ENCODE peak calls at places on chromosomes 13 and 19, in eight cellular contexts. P is anterior cingulate cortex; Y is activated T-cell treated with anti-CD3 and anti-CD28 coated beads, Interleukin-2, amount 50 U/mL, for 4 hours; W is cardiac fibroblast; S is CD8-positive, alpha-beta T cell; J is astrocyte of the hippocampus; C is body of pancreas; E is NCI-H774. V is an unnamed sample.

GRCh38 chr19:18397242-18398202 is at the start of gene LRRC25:
- DNase-seq in P (peak; percentile 30), Y (no peak), W (no peak), S (no peak), J (no peak), C (peak; percentile 77), E (no peak), V (no peak)

GRCh38 chr13:105370011-105370645 is 1165.3 kb downstream of the EFNB2 start:
- DNase-seq in P (no peak), Y (no peak), W (no peak), S (no peak), J (peak; percentile 47), C (no peak), E (no peak), V (no peak)

GRCh38 chr13:106446011-106446410 is 89.5 kb downstream of the EFNB2 start:
- DNase-seq in P (no peak), Y (no peak), W (no peak), S (no peak), J (peak; percentile 31), C (no peak), E (no peak), V (no peak)

GRCh38 chr19:3272952-3273351 is 48.5 kb downstream of the CELF5 start:
- DNase-seq in P (no peak), Y (no peak), W (no peak), S (no peak), J (no peak), C (no peak), E (no peak), V (no peak)

GRCh38 chr19:35618857-35619256 is 6.3 kb downstream of the HAUS5 start:
- DNase-seq in P (no peak), Y (no peak), W (no peak), S (no peak), J (no peak), C (no peak), E (no peak), V (no peak)

GRCh38 chr19:53977429-53977990 is 13.9 kb upstream of the CACNG6 start:
- DNase-seq in P (peak; percentile 90), Y (peak; percentile 30), W (peak; percentile 94), S (peak; percentile 60), J (peak; percentile 89), C (peak; percentile 86), E (no peak), V (peak; percentile 58)

GRCh38 chr13:111493468-111493867 is 173.0 kb downstream of the TEX29 start:
- DNase-seq in P (no peak), Y (no peak), W (no peak), S (no peak), J (no peak), C (no peak), E (no peak), V (no peak)

GRCh38 chr19:17394891-17395415 is 957 bp upstream of the CCDC194 start:
- DNase-seq in P (no peak), Y (peak; percentile 55), W (peak; percentile 60), S (peak; percentile 43), J (peak; percentile 72), C (peak; percentile 43), E (no peak), V (peak; percentile 75)

GRCh38 chr19:46270521-46271256 is 26.2 kb upstream of the HIF3A start:
- DNase-seq in P (no peak), Y (no peak), W (no peak), S (no peak), J (peak; percentile 14), C (no peak), E (no peak), V (no peak)

GRCh38 chr13:96671073-96671472 is 323.2 kb downstream of the OXGR1 start:
- DNase-seq in P (no peak), Y (no peak), W (no peak), S (no peak), J (no peak), C (no peak), E (no peak), V (no peak)

GRCh38 chr19:51333836-51334460 is 8.0 kb downstream of the VSIG10L start:
- DNase-seq in P (no peak), Y (no peak), W (no peak), S (no peak), J (no peak), C (no peak), E (no peak), V (no peak)

GRCh38 chr19:40716031-40716654 is 543 bp downstream of the COQ8B start:
- DNase-seq in P (no peak), Y (peak; percentile 78), W (no peak), S (peak; percentile 77), J (no peak), C (no peak), E (no peak), V (peak; percentile 52)

GRCh38 chr19:6233051-6233826 is 46.5 kb downstream of the MLLT1 start:
- DNase-seq in P (no peak), Y (no peak), W (peak; percentile 79), S (no peak), J (peak; percentile 83), C (peak; percentile 73), E (no peak), V (no peak)

GRCh38 chr13:27283906-27284523 is 13.4 kb downstream of the RASL11A start:
- DNase-seq in P (peak; percentile 7), Y (no peak), W (peak; percentile 49), S (no peak), J (peak; percentile 45), C (peak; percentile 50), E (no peak), V (no peak)

GRCh38 chr13:27372896-27373295 is 51.5 kb upstream of the GTF3A start:
- DNase-seq in P (no peak), Y (no peak), W (peak; percentile 22), S (no peak), J (no peak), C (peak; percentile 95), E (peak; percentile 77), V (no peak)

GRCh38 chr13:34155931-34156607 is 338.1 kb downstream of the RFC3 start:
- DNase-seq in P (no peak), Y (no peak), W (peak; percentile 23), S (no peak), J (peak; percentile 72), C (no peak), E (no peak), V (no peak)

GRCh38 chr13:52786747-52787146 is 47.1 kb upstream of the CNMD start:
- DNase-seq in P (peak; percentile 2), Y (no peak), W (no peak), S (no peak), J (peak; percentile 50), C (no peak), E (no peak), V (no peak)

GRCh38 chr19:54107876-54108490 is 5.3 kb downstream of the NDUFA3 start:
- DNase-seq in P (no peak), Y (no peak), W (no peak), S (no peak), J (no peak), C (no peak), E (no peak), V (no peak)

GRCh38 chr19:39795001-39795400 is 16.3 kb downstream of the LEUTX start:
- DNase-seq in P (no peak), Y (no peak), W (no peak), S (no peak), J (no peak), C (no peak), E (no peak), V (no peak)

GRCh38 chr19:53655042-53655665 is 23.4 kb downstream of the DPRX start:
- DNase-seq in P (no peak), Y (no peak), W (no peak), S (no peak), J (no peak), C (no peak), E (no peak), V (no peak)

GRCh38 chr19:44635581-44636438 is 7.9 kb upstream of the PVR start:
- DNase-seq in P (no peak), Y (no peak), W (peak; percentile 31), S (no peak), J (peak; percentile 17), C (peak; percentile 21), E (no peak), V (no peak)

GRCh38 chr19:49793561-49793840 is 19.6 kb downstream of the FUZ start:
- DNase-seq in P (no peak), Y (no peak), W (no peak), S (no peak), J (peak; percentile 26), C (no peak), E (no peak), V (no peak)

GRCh38 chr13:51048166-51048461 is 63.0 kb downstream of the C13orf42 start:
- DNase-seq in P (no peak), Y (no peak), W (no peak), S (no peak), J (no peak), C (no peak), E (no peak), V (no peak)

GRCh38 chr19:2428027-2428690 is 773 bp upstream of the TIMM13 start:
- DNase-seq in P (no peak), Y (no peak), W (no peak), S (no peak), J (peak; percentile 51), C (peak; percentile 31), E (peak; percentile 1), V (no peak)

GRCh38 chr19:13116282-13117175 is at the start of gene TRMT1:
- DNase-seq in P (peak; percentile 92), Y (peak; percentile 87), W (peak; percentile 94), S (peak; percentile 84), J (peak; percentile 96), C (peak; percentile 94), E (peak; percentile 84), V (peak; percentile 86)

GRCh38 chr19:34431681-34432402 is 3.7 kb downstream of the UBA2 start:
- DNase-seq in P (no peak), Y (no peak), W (peak; percentile 13), S (no peak), J (no peak), C (no peak), E (no peak), V (no peak)

GRCh38 chr19:11881151-11881800 is 6.3 kb upstream of the ZNF69 start:
- DNase-seq in P (peak; percentile 33), Y (peak; percentile 57), W (peak; percentile 66), S (peak; percentile 70), J (peak; percentile 67), C (peak; percentile 76), E (peak; percentile 2), V (peak; percentile 42)

GRCh38 chr13:81377926-81378325 is 1037.0 kb upstream of the SPRY2 start:
- DNase-seq in P (no peak), Y (no peak), W (no peak), S (no peak), J (no peak), C (no peak), E (no peak), V (no peak)

GRCh38 chr13:55410398-55411330 is 1730.1 kb upstream of the PRR20A start:
- DNase-seq in P (no peak), Y (no peak), W (no peak), S (no peak), J (no peak), C (no peak), E (no peak), V (no peak)

GRCh38 chr13:19607523-19608078 is 25.9 kb upstream of the MPHOSPH8 start:
- DNase-seq in P (no peak), Y (no peak), W (no peak), S (no peak), J (peak; percentile 55), C (no peak), E (no peak), V (no peak)

GRCh38 chr13:46052314-46053161 is at the start of gene ZC3H13:
- DNase-seq in P (peak; percentile 97), Y (peak; percentile 85), W (peak; percentile 97), S (peak; percentile 89), J (peak; percentile 97), C (peak; percentile 96), E (peak; percentile 80), V (peak; percentile 88)

GRCh38 chr13:113796211-113796875 is 37.3 kb downstream of the TMEM255B start:
- DNase-seq in P (no peak), Y (no peak), W (no peak), S (no peak), J (no peak), C (no peak), E (no peak), V (no peak)